ENCODE peak calls at places on chromosomes 5 and 9, in seven cellular contexts. G, F, S, Q, T, W and M are unnamed samples.

GRCh38 chr9:112554516-112554915 is 67.9 kb downstream of the KIAA1958 start:
- DNase-seq in G (peak), F (no peak), S (peak), Q (no peak), T (peak), W (no peak), M (no peak)

GRCh38 chr9:100505564-100506159 is 32.7 kb downstream of the TMEFF1 start:
- DNase-seq in G (peak), F (peak), S (peak), Q (peak), T (peak), W (peak), M (peak)

GRCh38 chr9:97905228-97905627 is 17.1 kb downstream of the TRMO start:
- DNase-seq in G (no peak), F (no peak), S (no peak), Q (no peak), T (no peak), W (no peak), M (no peak)

GRCh38 chr9:24625097-24625496 is 79.4 kb upstream of the IZUMO3 start:
- DNase-seq in G (no peak), F (no peak), S (peak), Q (no peak), T (no peak), W (no peak), M (no peak)

GRCh38 chr9:124040186-124040920 is 28.8 kb downstream of the LHX2 start:
- DNase-seq in G (peak), F (peak), S (no peak), Q (no peak), T (peak), W (no peak), M (no peak)

GRCh38 chr5:180809403-180810209 is 7.0 kb upstream of the MGAT1 start:
- DNase-seq in G (peak), F (peak), S (peak), Q (peak), T (peak), W (peak), M (peak)

GRCh38 chr9:130834371-130835311 is at the start of gene ABL1:
- DNase-seq in G (peak), F (peak), S (peak), Q (peak), T (peak), W (no peak), M (peak)

GRCh38 chr5:174177531-174177930 is 132.0 kb downstream of the NSG2 start:
- DNase-seq in G (no peak), F (no peak), S (no peak), Q (no peak), T (no peak), W (no peak), M (no peak)

GRCh38 chr9:126057869-126058467 is 268.7 kb upstream of the MVB12B start:
- DNase-seq in G (no peak), F (no peak), S (no peak), Q (no peak), T (no peak), W (no peak), M (no peak)

GRCh38 chr5:57598756-57599155 is 116.1 kb upstream of the ACTBL2 start:
- DNase-seq in G (peak), F (no peak), S (peak), Q (no peak), T (peak), W (no peak), M (peak)

GRCh38 chr5:73544429-73545402 is 20.7 kb downstream of the ANKRA2 start:
- DNase-seq in G (no peak), F (no peak), S (no peak), Q (peak), T (no peak), W (no peak), M (peak)

GRCh38 chr5:128513816-128514215 is 24.2 kb downstream of the FBN2 start:
- DNase-seq in G (no peak), F (no peak), S (no peak), Q (no peak), T (no peak), W (no peak), M (no peak)

GRCh38 chr5:168651654-168652053 is 72.5 kb upstream of the PANK3 start:
- DNase-seq in G (peak), F (no peak), S (peak), Q (no peak), T (peak), W (no peak), M (no peak)

GRCh38 chr9:5509573-5509972 is 758 bp upstream of the PDCD1LG2 start:
- DNase-seq in G (peak), F (no peak), S (peak), Q (no peak), T (peak), W (no peak), M (peak)

GRCh38 chr5:124236366-124237231 is 509.8 kb downstream of the ZNF608 start:
- DNase-seq in G (no peak), F (no peak), S (no peak), Q (no peak), T (peak), W (no peak), M (peak)

GRCh38 chr9:136854842-136855460 is 2.8 kb downstream of the MAMDC4 start:
- DNase-seq in G (no peak), F (no peak), S (no peak), Q (no peak), T (no peak), W (no peak), M (no peak)

GRCh38 chr9:130662099-130662926 is 2.1 kb upstream of the PRDM12 start:
- DNase-seq in G (no peak), F (peak), S (no peak), Q (no peak), T (no peak), W (no peak), M (no peak)

GRCh38 chr9:94937214-94937903 is 210.9 kb downstream of the AOPEP start:
- DNase-seq in G (peak), F (no peak), S (peak), Q (peak), T (peak), W (no peak), M (peak)

GRCh38 chr5:131462479-131462878 is 172.6 kb downstream of the RAPGEF6 start:
- DNase-seq in G (no peak), F (no peak), S (no peak), Q (no peak), T (no peak), W (no peak), M (peak)

GRCh38 chr9:36925033-36925432 is 109.0 kb downstream of the PAX5 start:
- DNase-seq in G (no peak), F (no peak), S (no peak), Q (no peak), T (peak), W (no peak), M (no peak)

GRCh38 chr5:57432876-57433275 is 49.7 kb downstream of the ACTBL2 start:
- DNase-seq in G (no peak), F (no peak), S (peak), Q (no peak), T (no peak), W (no peak), M (peak)

GRCh38 chr5:40689442-40689841 is 9.7 kb downstream of the PTGER4 start:
- DNase-seq in G (peak), F (no peak), S (peak), Q (peak), T (peak), W (no peak), M (peak)

GRCh38 chr9:22111871-22112247 is 102.8 kb upstream of the CDKN2B start:
- DNase-seq in G (peak), F (no peak), S (peak), Q (no peak), T (peak), W (no peak), M (peak)

GRCh38 chr9:109479822-109480221 is 18.3 kb downstream of the PTPN3 start:
- DNase-seq in G (no peak), F (no peak), S (no peak), Q (no peak), T (no peak), W (no peak), M (no peak)

GRCh38 chr5:122089614-122090013 is 11.6 kb upstream of the LOX start:
- DNase-seq in G (peak), F (no peak), S (no peak), Q (no peak), T (peak), W (no peak), M (peak)

GRCh38 chr5:79200573-79201183 is 35.3 kb upstream of the JMY start:
- DNase-seq in G (no peak), F (peak), S (peak), Q (peak), T (peak), W (peak), M (no peak)

GRCh38 chr5:67605730-67606585 is 409.4 kb upstream of the CD180 start:
- DNase-seq in G (no peak), F (no peak), S (no peak), Q (no peak), T (no peak), W (no peak), M (no peak)

GRCh38 chr5:34657550-34657921 is 1.4 kb downstream of the RAI14 start:
- DNase-seq in G (peak), F (peak), S (peak), Q (peak), T (peak), W (no peak), M (peak)

GRCh38 chr9:116000748-116001329 is 152.8 kb upstream of the PAPPA start:
- DNase-seq in G (no peak), F (peak), S (peak), Q (peak), T (peak), W (peak), M (peak)

GRCh38 chr9:72894342-72894741 is 58.5 kb downstream of the ALDH1A1 start:
- DNase-seq in G (peak), F (peak), S (no peak), Q (no peak), T (peak), W (no peak), M (no peak)

GRCh38 chr9:6677803-6678202 is 32.3 kb upstream of the GLDC start:
- DNase-seq in G (no peak), F (no peak), S (no peak), Q (no peak), T (no peak), W (no peak), M (no peak)

GRCh38 chr5:38607396-38607795 is 51.0 kb upstream of the LIFR start:
- DNase-seq in G (peak), F (no peak), S (peak), Q (peak), T (peak), W (no peak), M (no peak)

GRCh38 chr9:4678679-4679267 is 596 bp upstream of the CDC37L1 start:
- DNase-seq in G (no peak), F (no peak), S (peak), Q (peak), T (peak), W (peak), M (peak)

GRCh38 chr9:76810377-76810957 is 46.2 kb downstream of the PCA3 start:
- DNase-seq in G (peak), F (peak), S (peak), Q (peak), T (peak), W (peak), M (peak)

GRCh38 chr9:124248992-124249391 is 8.8 kb upstream of the NEK6 start:
- DNase-seq in G (no peak), F (no peak), S (no peak), Q (no peak), T (no peak), W (no peak), M (no peak)

GRCh38 chr5:1760656-1761452 is 38.8 kb downstream of the MRPL36 start:
- DNase-seq in G (no peak), F (no peak), S (no peak), Q (no peak), T (no peak), W (no peak), M (no peak)

GRCh38 chr5:1384521-1384920 is 39.6 kb upstream of the CLPTM1L start:
- DNase-seq in G (no peak), F (no peak), S (no peak), Q (no peak), T (no peak), W (no peak), M (no peak)

GRCh38 chr5:150434502-150434901 is 15.0 kb downstream of the RPS14 start:
- DNase-seq in G (peak), F (no peak), S (no peak), Q (peak), T (peak), W (no peak), M (no peak)

GRCh38 chr9:86563959-86564358 is 209.7 kb upstream of the TUT7 start:
- DNase-seq in G (no peak), F (no peak), S (no peak), Q (no peak), T (peak), W (no peak), M (no peak)
- H3K4me2 ChIP-seq in G (no peak), F (no peak), S (no peak), Q (no peak), T (peak), W (no peak), M (no peak)

GRCh38 chr9:83920469-83920941 is 727 bp downstream of the KIF27 start:
- DNase-seq in G (peak), F (no peak), S (peak), Q (peak), T (peak), W (no peak), M (peak)
- H3K4me2 ChIP-seq in G (peak), F (peak), S (peak), Q (peak), T (peak), W (peak), M (peak)

GRCh38 chr5:10695055-10695649 is 65.9 kb downstream of the DAP start:
- DNase-seq in G (peak), F (peak), S (peak), Q (peak), T (peak), W (peak), M (peak)
- H3K4me2 ChIP-seq in G (peak), F (no peak), S (peak), Q (no peak), T (peak), W (peak), M (no peak)

DNA sequence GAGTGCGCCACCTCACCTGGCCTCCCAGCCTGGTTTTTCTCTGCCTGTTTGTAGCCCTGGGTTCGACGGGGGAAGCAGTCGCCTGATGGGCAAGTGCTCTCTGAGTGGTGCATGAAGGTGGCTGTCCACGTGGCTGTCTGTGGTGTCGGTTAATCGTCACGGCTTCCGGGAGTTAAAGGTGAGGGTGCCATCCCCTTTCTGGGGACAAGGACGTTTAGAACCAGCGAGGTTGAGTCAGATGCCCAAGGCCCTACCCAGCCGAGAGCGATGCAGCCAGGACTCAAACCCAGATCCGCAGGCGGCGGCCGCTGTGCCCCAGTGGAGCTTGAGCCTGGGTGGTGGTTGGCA is 47.7 kb downstream of the RXRA start:
- DNase-seq in G (no peak), F (no peak), S (no peak), Q (no peak), T (no peak), W (no peak), M (no peak)
- H3K4me2 ChIP-seq in G (no peak), F (no peak), S (no peak), Q (no peak), T (no peak), W (no peak), M (no peak)

GRCh38 chr5:158340608-158341007 is 481.7 kb upstream of the CLINT1 start:
- DNase-seq in G (no peak), F (no peak), S (no peak), Q (no peak), T (no peak), W (no peak), M (no peak)
- H3K4me2 ChIP-seq in G (no peak), F (no peak), S (no peak), Q (no peak), T (no peak), W (no peak), M (no peak)

GRCh38 chr9:111414406-111414805 is 69.8 kb downstream of the ECPAS start:
- DNase-seq in G (no peak), F (no peak), S (no peak), Q (no peak), T (no peak), W (no peak), M (no peak)

GRCh38 chr9:111411266-111411665 is 72.9 kb downstream of the ECPAS start:
- DNase-seq in G (no peak), F (no peak), S (no peak), Q (no peak), T (no peak), W (no peak), M (no peak)

GRCh38 chr9:111407813-111408212 is 76.4 kb downstream of the ECPAS start:
- DNase-seq in G (no peak), F (no peak), S (no peak), Q (no peak), T (no peak), W (no peak), M (no peak)

GRCh38 chr9:111413996-111414395 is 70.2 kb downstream of the ECPAS start:
- DNase-seq in G (no peak), F (no peak), S (no peak), Q (no peak), T (no peak), W (no peak), M (no peak)

GRCh38 chr9:111412280-111412679 is 71.9 kb downstream of the ECPAS start:
- DNase-seq in G (no peak), F (no peak), S (no peak), Q (no peak), T (peak), W (no peak), M (no peak)
- H3K4me2 ChIP-seq in G (no peak), F (no peak), S (no peak), Q (no peak), T (no peak), W (no peak), M (no peak)

DNA sequence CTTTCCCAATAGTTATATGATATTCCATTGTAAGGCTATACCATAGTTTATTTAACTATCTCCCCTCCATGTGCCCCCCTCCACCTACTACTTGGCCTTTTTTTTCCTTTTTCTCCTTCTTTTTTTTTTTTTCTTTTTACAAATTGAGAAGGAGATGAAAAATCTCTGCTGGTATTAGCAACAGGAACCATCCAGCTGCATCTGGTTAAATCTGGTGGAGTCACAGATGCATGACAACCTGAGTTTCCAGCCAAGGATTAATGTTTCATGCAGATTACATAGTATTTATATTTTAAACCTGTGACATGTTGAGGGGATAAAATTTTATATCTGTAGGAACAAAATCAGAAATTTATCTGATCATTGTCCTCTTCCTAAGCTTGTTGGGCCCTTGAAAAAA is 128.5 kb upstream of the IQGAP2 start:
- DNase-seq in G (no peak), F (no peak), S (no peak), Q (no peak), T (no peak), W (no peak), M (no peak)
- H3K4me2 ChIP-seq in G (no peak), F (no peak), S (no peak), Q (no peak), T (no peak), W (no peak), M (no peak)

DNA sequence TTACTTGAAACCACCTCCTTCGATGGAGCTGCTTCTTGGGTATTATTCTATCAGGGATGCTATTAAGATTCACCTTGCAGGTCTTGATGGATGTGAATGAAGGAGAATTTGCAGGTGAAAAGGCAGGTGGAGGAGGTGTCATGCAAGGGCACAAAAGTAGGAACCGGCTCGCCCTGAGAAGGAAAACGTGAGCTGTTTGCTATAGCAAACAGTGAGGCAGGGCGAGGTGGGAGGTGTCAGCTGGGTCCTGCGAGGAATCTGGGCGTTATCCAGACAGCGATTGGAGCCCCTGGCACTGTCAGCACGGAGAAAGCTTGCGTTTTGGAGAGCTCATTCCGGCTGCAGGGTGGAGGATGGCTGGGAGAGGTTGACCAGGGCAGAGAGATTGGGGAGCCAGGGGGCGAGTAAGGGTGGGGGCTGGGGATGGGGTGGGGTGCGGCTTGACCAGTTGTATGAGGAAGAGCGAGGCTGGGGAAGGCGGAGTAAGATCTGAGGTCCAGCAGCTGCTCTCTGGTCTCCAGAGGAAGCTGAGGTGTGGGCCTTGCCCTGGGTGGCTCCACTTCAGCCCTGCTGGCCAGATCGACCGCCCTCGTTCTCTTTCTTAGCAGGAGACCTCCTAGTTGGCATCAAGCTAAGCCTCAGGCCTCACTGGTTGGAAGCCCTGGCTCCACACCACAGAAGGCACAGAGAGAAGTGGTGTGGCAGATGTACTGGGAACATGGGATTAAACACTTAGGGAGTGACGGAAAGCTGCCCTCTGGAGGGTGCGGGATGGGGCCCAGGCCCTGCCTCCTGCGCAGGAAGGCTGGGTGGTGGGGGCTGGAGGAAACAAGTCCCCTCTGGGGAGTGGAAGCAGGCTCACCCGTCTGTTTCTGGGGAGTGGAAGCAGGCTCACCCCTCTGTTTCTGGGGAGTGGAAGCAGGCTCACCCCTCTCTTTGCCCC is 54.7 kb upstream of the NEURL1B start:
- DNase-seq in G (no peak), F (peak), S (no peak), Q (peak), T (no peak), W (no peak), M (no peak)
- H3K4me2 ChIP-seq in G (no peak), F (no peak), S (no peak), Q (no peak), T (no peak), W (no peak), M (no peak)

GRCh38 chr5:135456238-135457099 is 4.3 kb upstream of the TIFAB start:
- DNase-seq in G (peak), F (no peak), S (peak), Q (peak), T (peak), W (no peak), M (no peak)
- H3K4me2 ChIP-seq in G (peak), F (no peak), S (no peak), Q (no peak), T (peak), W (no peak), M (no peak)

GRCh38 chr5:15554542-15554941 is 54.6 kb downstream of the FBXL7 start:
- DNase-seq in G (no peak), F (no peak), S (no peak), Q (no peak), T (no peak), W (no peak), M (no peak)
- H3K4me2 ChIP-seq in G (no peak), F (no peak), S (no peak), Q (no peak), T (no peak), W (no peak), M (no peak)